ENCODE peak calls at places on chromosomes 11 and 22, in ten cellular contexts. C is Right ventricle myocardium inferior; S is NAMALWA; A is ELR; R is CD8-positive, alpha-beta memory T cell; D is Kasumi-1; P is stimulated activated CD4-positive, alpha-beta T cell treated with anti-CD3 and anti-CD28 coated beads, Interleukin-4, amount 100 ng/mL, for 4 hours; X is colonic mucosa; Z is activated CD4-positive, alpha-beta T cell treated with anti-CD3 and anti-CD28 coated beads, Interleukin-2, amount 50 U/mL, for 1 hour; N is hippocampal formation. Y is an unnamed sample.

GRCh38 chr11:128726464-128727139 is 32.7 kb downstream of the FLI1 start:
- DNase-seq in C (no peak), S (peak; percentile 86), A (no peak), R (peak; percentile 30), D (peak; percentile 89), P (peak; percentile 33), X (no peak), Z (peak; percentile 41), N (no peak), Y (peak; percentile 59)

GRCh38 chr11:103920933-103921332 is 115.5 kb upstream of the DDI1 start:
- DNase-seq in C (no peak), S (no peak), A (no peak), R (no peak), D (peak; percentile 20), P (no peak), X (no peak), Z (no peak), N (peak; percentile 10), Y (no peak)

GRCh38 chr11:86742436-86742805 is 57.9 kb upstream of the PRSS23 start:
- DNase-seq in C (no peak), S (no peak), A (no peak), R (no peak), D (no peak), P (no peak), X (no peak), Z (no peak), N (no peak), Y (no peak)

GRCh38 chr11:122293298-122294023 is 177.4 kb upstream of the BLID start:
- DNase-seq in C (no peak), S (no peak), A (no peak), R (no peak), D (no peak), P (no peak), X (no peak), Z (no peak), N (peak; percentile 37), Y (no peak)

GRCh38 chr11:115238802-115239201 is 265.4 kb downstream of the CADM1 start:
- DNase-seq in C (no peak), S (no peak), A (no peak), R (no peak), D (no peak), P (no peak), X (no peak), Z (no peak), N (no peak), Y (no peak)

GRCh38 chr11:73734996-73735395 is 25.9 kb downstream of the RAB6A start:
- DNase-seq in C (no peak), S (no peak), A (no peak), R (no peak), D (no peak), P (no peak), X (no peak), Z (no peak), N (no peak), Y (no peak)

GRCh38 chr11:8262552-8263108 is 1.0 kb downstream of the LMO1 start:
- DNase-seq in C (no peak), S (no peak), A (peak; percentile 55), R (no peak), D (peak; percentile 37), P (no peak), X (no peak), Z (no peak), N (no peak), Y (no peak)

GRCh38 chr11:70124321-70125061 is 46.4 kb downstream of the ANO1 start:
- DNase-seq in C (no peak), S (no peak), A (no peak), R (no peak), D (no peak), P (no peak), X (no peak), Z (no peak), N (no peak), Y (no peak)

GRCh38 chr11:12249590-12250260 is 127.6 kb upstream of the PARVA start:
- DNase-seq in C (no peak), S (peak; percentile 17), A (no peak), R (no peak), D (no peak), P (no peak), X (peak; percentile 78), Z (no peak), N (no peak), Y (peak; percentile 47)

GRCh38 chr22:46842606-46843005 is 80.2 kb downstream of the TBC1D22A start:
- DNase-seq in C (no peak), S (no peak), A (no peak), R (no peak), D (no peak), P (no peak), X (no peak), Z (no peak), N (no peak), Y (peak; percentile 9)

GRCh38 chr11:98630736-98631135 is 390.0 kb upstream of the CNTN5 start:
- DNase-seq in C (no peak), S (no peak), A (no peak), R (no peak), D (no peak), P (no peak), X (no peak), Z (no peak), N (no peak), Y (no peak)